ENCODE peak calls at places on chromosomes 7 and 10, in eight cellular contexts. One of them, this sample, is unnamed.

GRCh38 chr10:61299156-61299555 is 154.0 kb downstream of the TMEM26 start:
- DNase-seq in AG04450: no peak
- DNase-seq in Peyer's patch: no peak
- DNase-seq in transverse colon: no peak
- DNase-seq in HCT116: no peak
- DNase-seq in pancreas: no peak
- DNase-seq in Panc1: no peak
- DNase-seq in lower lobe of right lung: no peak
- DNase-seq in this sample: no peak

GRCh38 chr7:133784421-133785045 is 342.6 kb upstream of the LRGUK start:
- DNase-seq in AG04450: no peak
- DNase-seq in Peyer's patch: no peak
- DNase-seq in transverse colon: no peak
- DNase-seq in HCT116: no peak
- DNase-seq in pancreas: no peak
- DNase-seq in Panc1: no peak
- DNase-seq in lower lobe of right lung: no peak
- DNase-seq in this sample: no peak

GRCh38 chr10:119422685-119423509 is 119.6 kb downstream of the RGS10 start:
- DNase-seq in AG04450: no peak
- DNase-seq in Peyer's patch: no peak
- DNase-seq in transverse colon: no peak
- DNase-seq in HCT116: no peak
- DNase-seq in pancreas: no peak
- DNase-seq in Panc1: no peak
- DNase-seq in lower lobe of right lung: no peak
- DNase-seq in this sample: no peak

GRCh38 chr10:131212763-131213325 is 98.7 kb downstream of the TCERG1L start:
- DNase-seq in AG04450: no peak
- DNase-seq in Peyer's patch: peak; percentile 15
- DNase-seq in transverse colon: no peak
- DNase-seq in HCT116: no peak
- DNase-seq in pancreas: no peak
- DNase-seq in Panc1: no peak
- DNase-seq in lower lobe of right lung: peak; percentile 20
- DNase-seq in this sample: peak; percentile 43

GRCh38 chr10:36173364-36173763 is 531.3 kb upstream of the FZD8 start:
- DNase-seq in AG04450: no peak
- DNase-seq in Peyer's patch: no peak
- DNase-seq in transverse colon: no peak
- DNase-seq in HCT116: no peak
- DNase-seq in pancreas: no peak
- DNase-seq in Panc1: no peak
- DNase-seq in lower lobe of right lung: no peak
- DNase-seq in this sample: no peak

GRCh38 chr10:114343623-114344306 is 60.5 kb downstream of the AFAP1L2 start:
- DNase-seq in AG04450: no peak
- DNase-seq in Peyer's patch: no peak
- DNase-seq in transverse colon: no peak
- DNase-seq in HCT116: no peak
- DNase-seq in pancreas: no peak
- DNase-seq in Panc1: no peak
- DNase-seq in lower lobe of right lung: no peak
- DNase-seq in this sample: no peak

GRCh38 chr7:140625908-140626868 is 14.4 kb downstream of the DENND2A start:
- DNase-seq in AG04450: peak; percentile 99
- DNase-seq in Peyer's patch: peak; percentile 63
- DNase-seq in transverse colon: peak; percentile 74
- DNase-seq in HCT116: no peak
- DNase-seq in pancreas: peak; percentile 47
- DNase-seq in Panc1: no peak
- DNase-seq in lower lobe of right lung: peak; percentile 64
- DNase-seq in this sample: peak; percentile 85

GRCh38 chr10:34343764-34344163 is 471.3 kb downstream of the PARD3 start:
- DNase-seq in AG04450: no peak
- DNase-seq in Peyer's patch: no peak
- DNase-seq in transverse colon: no peak
- DNase-seq in HCT116: no peak
- DNase-seq in pancreas: no peak
- DNase-seq in Panc1: no peak
- DNase-seq in lower lobe of right lung: no peak
- DNase-seq in this sample: no peak

GRCh38 chr7:97601941-97602457 is 129.9 kb upstream of the TAC1 start:
- DNase-seq in AG04450: no peak
- DNase-seq in Peyer's patch: no peak
- DNase-seq in transverse colon: no peak
- DNase-seq in HCT116: no peak
- DNase-seq in pancreas: no peak
- DNase-seq in Panc1: no peak
- DNase-seq in lower lobe of right lung: no peak
- DNase-seq in this sample: no peak

GRCh38 chr7:129054438-129055293 is at the start of gene TNPO3:
- DNase-seq in AG04450: peak; percentile 72
- DNase-seq in Peyer's patch: peak; percentile 95
- DNase-seq in transverse colon: peak; percentile 96
- DNase-seq in HCT116: peak; percentile 90
- DNase-seq in pancreas: peak; percentile 92
- DNase-seq in Panc1: peak; percentile 89
- DNase-seq in lower lobe of right lung: peak; percentile 94
- DNase-seq in this sample: peak; percentile 96

GRCh38 chr7:27123021-27123476 is 7.5 kb downstream of the HOXA4 start:
- DNase-seq in AG04450: no peak
- DNase-seq in Peyer's patch: peak; percentile 59
- DNase-seq in transverse colon: no peak
- DNase-seq in HCT116: no peak
- DNase-seq in pancreas: no peak
- DNase-seq in Panc1: no peak
- DNase-seq in lower lobe of right lung: no peak
- DNase-seq in this sample: peak; percentile 50

GRCh38 chr7:31327071-31327470 is 13.5 kb downstream of the NEUROD6 start:
- DNase-seq in AG04450: no peak
- DNase-seq in Peyer's patch: no peak
- DNase-seq in transverse colon: no peak
- DNase-seq in HCT116: no peak
- DNase-seq in pancreas: no peak
- DNase-seq in Panc1: no peak
- DNase-seq in lower lobe of right lung: no peak
- DNase-seq in this sample: no peak

GRCh38 chr7:116953727-116954442 is 584 bp downstream of the ST7 start:
- DNase-seq in AG04450: peak; percentile 65
- DNase-seq in Peyer's patch: peak; percentile 70
- DNase-seq in transverse colon: peak; percentile 61
- DNase-seq in HCT116: peak; percentile 43
- DNase-seq in pancreas: peak; percentile 72
- DNase-seq in Panc1: peak; percentile 36
- DNase-seq in lower lobe of right lung: peak; percentile 66
- DNase-seq in this sample: peak; percentile 82

GRCh38 chr10:118672766-118673715 is 77.6 kb upstream of the PRLHR start:
- DNase-seq in AG04450: no peak
- DNase-seq in Peyer's patch: no peak
- DNase-seq in transverse colon: no peak
- DNase-seq in HCT116: no peak
- DNase-seq in pancreas: no peak
- DNase-seq in Panc1: no peak
- DNase-seq in lower lobe of right lung: no peak
- DNase-seq in this sample: no peak

GRCh38 chr7:128017880-128018845 is 13.1 kb downstream of the LRRC4 start:
- DNase-seq in AG04450: no peak
- DNase-seq in Peyer's patch: no peak
- DNase-seq in transverse colon: no peak
- DNase-seq in HCT116: no peak
- DNase-seq in pancreas: no peak
- DNase-seq in Panc1: no peak
- DNase-seq in lower lobe of right lung: peak; percentile 56
- DNase-seq in this sample: no peak

GRCh38 chr7:133484135-133484534 is 231.3 kb downstream of the EXOC4 start:
- DNase-seq in AG04450: no peak
- DNase-seq in Peyer's patch: no peak
- DNase-seq in transverse colon: no peak
- DNase-seq in HCT116: no peak
- DNase-seq in pancreas: no peak
- DNase-seq in Panc1: no peak
- DNase-seq in lower lobe of right lung: no peak
- DNase-seq in this sample: no peak

GRCh38 chr7:151391358-151391730 is 18.5 kb downstream of the WDR86 start:
- DNase-seq in AG04450: no peak
- DNase-seq in Peyer's patch: no peak
- DNase-seq in transverse colon: no peak
- DNase-seq in HCT116: no peak
- DNase-seq in pancreas: no peak
- DNase-seq in Panc1: no peak
- DNase-seq in lower lobe of right lung: peak; percentile 3
- DNase-seq in this sample: no peak

GRCh38 chr7:138943061-138943460 is 38.1 kb downstream of the KIAA1549 start:
- DNase-seq in AG04450: no peak
- DNase-seq in Peyer's patch: no peak
- DNase-seq in transverse colon: no peak
- DNase-seq in HCT116: no peak
- DNase-seq in pancreas: no peak
- DNase-seq in Panc1: no peak
- DNase-seq in lower lobe of right lung: no peak
- DNase-seq in this sample: peak; percentile 11

GRCh38 chr7:73443543-73444255 is 10.1 kb downstream of the FZD9 start:
- DNase-seq in AG04450: no peak
- DNase-seq in Peyer's patch: no peak
- DNase-seq in transverse colon: no peak
- DNase-seq in HCT116: no peak
- DNase-seq in pancreas: no peak
- DNase-seq in Panc1: no peak
- DNase-seq in lower lobe of right lung: no peak
- DNase-seq in this sample: no peak

DNA sequence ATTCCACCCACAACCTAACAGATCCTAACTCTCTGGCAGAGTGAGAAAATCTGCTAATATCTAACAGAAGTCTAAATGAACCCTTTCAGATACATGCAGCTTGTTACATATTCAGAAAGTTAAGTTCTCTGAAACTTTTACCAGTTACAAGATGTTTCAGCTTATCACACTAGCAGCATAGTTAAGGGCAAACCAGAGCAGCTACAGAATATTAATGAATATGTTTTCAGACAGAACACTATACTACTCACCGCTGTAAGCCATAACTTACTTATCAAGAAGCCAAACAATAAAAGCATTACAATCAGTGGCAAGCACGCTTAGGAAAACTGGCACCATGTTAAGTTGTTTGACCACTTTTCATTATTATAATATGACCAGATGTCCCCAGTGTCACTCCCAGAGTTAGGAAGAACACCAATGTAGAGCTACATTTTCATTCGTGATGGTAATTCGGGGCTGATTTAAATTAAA is 2.7 kb downstream of the ITGB1 start:
- DNase-seq in AG04450: no peak
- DNase-seq in Peyer's patch: no peak
- DNase-seq in transverse colon: no peak
- DNase-seq in HCT116: no peak
- DNase-seq in pancreas: no peak
- DNase-seq in Panc1: no peak
- DNase-seq in lower lobe of right lung: no peak
- DNase-seq in this sample: no peak
- H3K27ac ChIP-seq in AG04450: no peak overlapping the region
- H3K27ac ChIP-seq in Peyer's patch: no peak overlapping the region
- H3K27ac ChIP-seq in transverse colon: peak overlapping the region; percentile 99
- H3K27ac ChIP-seq in HCT116: no peak overlapping the region
- H3K27ac ChIP-seq in pancreas: no peak overlapping the region
- H3K27ac ChIP-seq in Panc1: peak overlapping the region; percentile 100
- H3K27ac ChIP-seq in lower lobe of right lung: peak overlapping the region; percentile 97
- H3K27ac ChIP-seq in this sample: peak overlapping the region; percentile 28

GRCh38 chr10:77393411-77393810 is 244.2 kb downstream of the KCNMA1 start:
- DNase-seq in AG04450: no peak
- DNase-seq in Peyer's patch: no peak
- DNase-seq in transverse colon: no peak
- DNase-seq in HCT116: no peak
- DNase-seq in pancreas: no peak
- DNase-seq in Panc1: no peak
- DNase-seq in lower lobe of right lung: no peak
- DNase-seq in this sample: no peak

GRCh38 chr10:77392236-77392721 is 245.3 kb downstream of the KCNMA1 start:
- DNase-seq in AG04450: no peak
- DNase-seq in Peyer's patch: no peak
- DNase-seq in transverse colon: no peak
- DNase-seq in HCT116: no peak
- DNase-seq in pancreas: no peak
- DNase-seq in Panc1: no peak
- DNase-seq in lower lobe of right lung: no peak
- DNase-seq in this sample: no peak

GRCh38 chr10:77391605-77392235 is 245.9 kb downstream of the KCNMA1 start:
- DNase-seq in AG04450: peak; percentile 73
- DNase-seq in Peyer's patch: peak; percentile 73
- DNase-seq in transverse colon: peak; percentile 83
- DNase-seq in HCT116: peak; percentile 74
- DNase-seq in pancreas: peak; percentile 77
- DNase-seq in Panc1: peak; percentile 67
- DNase-seq in lower lobe of right lung: peak; percentile 67
- DNase-seq in this sample: peak; percentile 86

GRCh38 chr10:77393821-77394501 is 243.6 kb downstream of the KCNMA1 start:
- DNase-seq in AG04450: no peak
- DNase-seq in Peyer's patch: no peak
- DNase-seq in transverse colon: no peak
- DNase-seq in HCT116: no peak
- DNase-seq in pancreas: no peak
- DNase-seq in Panc1: no peak
- DNase-seq in lower lobe of right lung: no peak
- DNase-seq in this sample: no peak

GRCh38 chr10:77392851-77393250 is 244.8 kb downstream of the KCNMA1 start:
- DNase-seq in AG04450: peak; percentile 80
- DNase-seq in Peyer's patch: no peak
- DNase-seq in transverse colon: no peak
- DNase-seq in HCT116: peak; percentile 50
- DNase-seq in pancreas: no peak
- DNase-seq in Panc1: peak; percentile 98
- DNase-seq in lower lobe of right lung: peak; percentile 53
- DNase-seq in this sample: no peak
- H3K4me3 ChIP-seq in AG04450: no peak overlapping the region
- H3K4me3 ChIP-seq in Peyer's patch: no peak overlapping the region
- H3K4me3 ChIP-seq in transverse colon: no peak overlapping the region
- H3K4me3 ChIP-seq in HCT116: no peak overlapping the region
- H3K4me3 ChIP-seq in pancreas: no peak overlapping the region
- H3K4me3 ChIP-seq in Panc1: no peak overlapping the region
- H3K4me3 ChIP-seq in lower lobe of right lung: no peak overlapping the region
- H3K4me3 ChIP-seq in this sample: no peak overlapping the region

GRCh38 chr7:130814753-130815152 is 80.7 kb upstream of the KLF14 start:
- DNase-seq in AG04450: no peak
- DNase-seq in Peyer's patch: no peak
- DNase-seq in transverse colon: no peak
- DNase-seq in HCT116: peak; percentile 26
- DNase-seq in pancreas: no peak
- DNase-seq in Panc1: no peak
- DNase-seq in lower lobe of right lung: no peak
- DNase-seq in this sample: no peak
- TF ChIP-seq CTCF in AG04450: peak; percentile 62
- TF ChIP-seq CTCF in Peyer's patch: peak; percentile 18
- TF ChIP-seq CTCF in transverse colon: peak; percentile 24
- TF ChIP-seq CTCF in HCT116: peak; percentile 54
- TF ChIP-seq CTCF in pancreas: no peak
- TF ChIP-seq CTCF in Panc1: peak; percentile 57
- TF ChIP-seq CTCF in lower lobe of right lung: peak; percentile 28
- TF ChIP-seq CTCF in this sample: no peak

DNA sequence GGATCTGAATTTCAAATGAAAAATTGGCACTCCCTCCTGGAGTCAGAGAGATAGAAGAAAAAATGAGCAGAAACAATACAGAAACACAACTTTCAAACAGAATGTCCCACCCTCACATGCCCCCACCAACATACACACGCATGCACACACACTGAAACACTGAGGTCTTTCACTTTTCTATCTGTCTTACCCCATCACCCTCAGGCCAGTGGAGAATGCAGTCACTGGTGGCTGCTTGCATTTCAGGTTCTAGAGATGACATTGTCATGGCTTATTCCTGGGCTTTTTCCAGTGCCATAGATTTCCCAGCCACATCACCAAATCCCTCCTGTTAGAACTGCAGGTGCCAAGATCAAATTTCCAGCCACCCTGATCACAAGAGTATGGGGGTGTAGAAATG is 68.5 kb downstream of the CACNA2D1 start:
- DNase-seq in AG04450: no peak
- DNase-seq in Peyer's patch: no peak
- DNase-seq in transverse colon: no peak
- DNase-seq in HCT116: no peak
- DNase-seq in pancreas: no peak
- DNase-seq in Panc1: no peak
- DNase-seq in lower lobe of right lung: no peak
- DNase-seq in this sample: no peak
- H3K27ac ChIP-seq in AG04450: no peak overlapping the region
- H3K27ac ChIP-seq in Peyer's patch: no peak overlapping the region
- H3K27ac ChIP-seq in transverse colon: no peak overlapping the region
- H3K27ac ChIP-seq in HCT116: no peak overlapping the region
- H3K27ac ChIP-seq in pancreas: no peak overlapping the region
- H3K27ac ChIP-seq in Panc1: no peak overlapping the region
- H3K27ac ChIP-seq in lower lobe of right lung: no peak overlapping the region
- H3K27ac ChIP-seq in this sample: no peak overlapping the region

This sample was measured in coronary artery.